ENCODE peak calls at places on chromosome 18, in four cellular contexts. X is Right ventricle myocardium superior; Z is HFFc6; I is stimulated activated CD4-positive, alpha-beta T cell treated with anti-CD3 and anti-CD28 coated beads, Interleukin-1b, Interleukin-23, amount 100 ng/mL, for 24 hours. M is an unnamed sample.

GRCh38 chr18:26488417-26489009 is 59.8 kb downstream of the KCTD1 start:
- DNase-seq in X (no peak), Z (no peak), I (no peak), M (no peak)

GRCh38 chr18:23498877-23499570 is 4.3 kb upstream of the RMC1 start:
- DNase-seq in X (peak), Z (peak), I (peak), M (peak)

GRCh38 chr18:59864446-59864764 is 35.4 kb upstream of the PMAIP1 start:
- DNase-seq in X (no peak), Z (no peak), I (no peak), M (no peak)

GRCh38 chr18:76328145-76328544 is 166.9 kb downstream of the ZNF516 start:
- DNase-seq in X (no peak), Z (no peak), I (no peak), M (no peak)

GRCh38 chr18:78561757-78562445 is 417.7 kb upstream of the SALL3 start:
- DNase-seq in X (no peak), Z (no peak), I (no peak), M (no peak)

GRCh38 chr18:59096098-59096779 is 43.4 kb upstream of the SEC11C start:
- DNase-seq in X (no peak), Z (no peak), I (no peak), M (no peak)

GRCh38 chr18:48354746-48355260 is 54.4 kb downstream of the ZBTB7C start:
- DNase-seq in X (no peak), Z (no peak), I (no peak), M (no peak)

GRCh38 chr18:25229080-25229479 is 122.9 kb downstream of the ZNF521 start:
- DNase-seq in X (no peak), Z (peak), I (no peak), M (no peak)

GRCh38 chr18:68887410-68887809 is 89.5 kb downstream of the CCDC102B start:
- DNase-seq in X (no peak), Z (no peak), I (no peak), M (no peak)

GRCh38 chr18:69230204-69230603 is 170.5 kb upstream of the DOK6 start:
- DNase-seq in X (no peak), Z (no peak), I (no peak), M (no peak)

GRCh38 chr18:47931707-47932103 is 1.2 kb upstream of the SMAD2 start:
- DNase-seq in X (no peak), Z (no peak), I (no peak), M (no peak)

GRCh38 chr18:49021433-49022129 is 70.8 kb upstream of the SMAD7 start:
- DNase-seq in X (peak), Z (peak), I (peak), M (no peak)

GRCh38 chr18:49663755-49664085 is 101.9 kb downstream of the LIPG start:
- DNase-seq in X (no peak), Z (no peak), I (no peak), M (no peak)

M was measured in omental fat pad.